ENCODE peak calls at places on chromosomes 6 and 20, in nine cellular contexts. X is left cardiac atrium; V is naive thymus-derived CD4-positive, alpha-beta T cell; B is NCI-H460; E is hypothalamus; K is Karpas-422; O is endothelial cell; Q is HAP-1; R is SK-MEL-5. P is an unnamed sample.

GRCh38 chr20:48222595-48223180 is 437.4 kb upstream of the SULF2 start:
- DNase-seq in X (no peak), V (no peak), B (no peak), E (no peak), K (no peak), O (no peak), Q (no peak), R (no peak), P (no peak)

GRCh38 chr6:155241966-155242365 is 21.8 kb upstream of the CLDN20 start:
- DNase-seq in X (no peak), V (no peak), B (no peak), E (no peak), K (no peak), O (no peak), Q (no peak), R (no peak), P (no peak)

GRCh38 chr6:3577517-3577916 is 120.7 kb upstream of the SLC22A23 start:
- DNase-seq in X (no peak), V (no peak), B (no peak), E (no peak), K (no peak), O (no peak), Q (no peak), R (no peak), P (no peak)

GRCh38 chr20:41137412-41138216 is at the start of gene PLCG1:
- DNase-seq in X (peak; percentile 86), V (peak; percentile 82), B (peak; percentile 53), E (peak; percentile 82), K (peak; percentile 89), O (peak; percentile 88), Q (peak; percentile 62), R (peak; percentile 69), P (peak; percentile 70)

GRCh38 chr6:35077006-35077712 is 64.0 kb downstream of the TCP11 start:
- DNase-seq in X (no peak), V (no peak), B (no peak), E (no peak), K (no peak), O (no peak), Q (no peak), R (no peak), P (no peak)

GRCh38 chr20:6818033-6818808 is 50.7 kb downstream of the BMP2 start:
- DNase-seq in X (no peak), V (no peak), B (no peak), E (no peak), K (no peak), O (no peak), Q (no peak), R (no peak), P (no peak)

GRCh38 chr6:157240059-157240959 is 83.0 kb downstream of the TMEM242 start:
- DNase-seq in X (peak; percentile 64), V (no peak), B (peak; percentile 26), E (no peak), K (no peak), O (no peak), Q (peak; percentile 61), R (no peak), P (peak; percentile 82)

GRCh38 chr6:139016337-139017213 is 12.0 kb upstream of the ABRACL start:
- DNase-seq in X (no peak), V (peak; percentile 8), B (no peak), E (no peak), K (peak; percentile 82), O (no peak), Q (no peak), R (no peak), P (no peak)

GRCh38 chr6:163189609-163190008 is 224.9 kb upstream of the QKI start:
- DNase-seq in X (no peak), V (no peak), B (no peak), E (peak; percentile 74), K (no peak), O (no peak), Q (no peak), R (no peak), P (no peak)

GRCh38 chr6:144181639-144182038 is 31.3 kb downstream of the STX11 start:
- DNase-seq in X (no peak), V (no peak), B (no peak), E (no peak), K (no peak), O (no peak), Q (no peak), R (no peak), P (no peak)

GRCh38 chr6:108106261-108106660 is 31.7 kb upstream of the OSTM1 start:
- DNase-seq in X (no peak), V (no peak), B (no peak), E (no peak), K (no peak), O (no peak), Q (peak; percentile 52), R (no peak), P (no peak)

GRCh38 chr20:45919536-45919933 is 7.6 kb upstream of the PLTP start:
- DNase-seq in X (peak; percentile 83), V (no peak), B (no peak), E (no peak), K (no peak), O (no peak), Q (no peak), R (no peak), P (no peak)

GRCh38 chr6:125104425-125104824 is 49.1 kb upstream of the TPD52L1 start:
- DNase-seq in X (no peak), V (no peak), B (no peak), E (no peak), K (no peak), O (no peak), Q (peak; percentile 32), R (peak; percentile 76), P (no peak)

GRCh38 chr6:115485400-115485799 is 575.3 kb downstream of the FRK start:
- DNase-seq in X (no peak), V (no peak), B (no peak), E (no peak), K (no peak), O (no peak), Q (no peak), R (no peak), P (peak; percentile 6)

GRCh38 chr6:24431045-24431451 is 28.3 kb downstream of the MRS2 start:
- DNase-seq in X (no peak), V (peak; percentile 30), B (peak; percentile 38), E (no peak), K (peak; percentile 77), O (peak; percentile 50), Q (peak; percentile 36), R (peak; percentile 84), P (peak; percentile 5)

GRCh38 chr20:10763117-10763516 is 89.3 kb upstream of the JAG1 start:
- DNase-seq in X (no peak), V (no peak), B (no peak), E (no peak), K (no peak), O (no peak), Q (no peak), R (no peak), P (no peak)

GRCh38 chr20:63541371-63541770 is 4.2 kb upstream of the PTK6 start:
- DNase-seq in X (no peak), V (no peak), B (no peak), E (no peak), K (no peak), O (no peak), Q (no peak), R (no peak), P (no peak)

GRCh38 chr6:148535976-148536375 is 193.3 kb downstream of the SASH1 start:
- DNase-seq in X (no peak), V (no peak), B (no peak), E (no peak), K (no peak), O (no peak), Q (no peak), R (no peak), P (no peak)

GRCh38 chr6:105402090-105402980 is 547 bp downstream of the PREP start:
- DNase-seq in X (no peak), V (peak; percentile 31), B (no peak), E (peak; percentile 39), K (peak; percentile 74), O (peak; percentile 13), Q (peak; percentile 22), R (peak; percentile 28), P (no peak)

GRCh38 chr6:170344631-170345576 is 38.3 kb downstream of the FAM120B start:
- DNase-seq in X (peak; percentile 72), V (no peak), B (peak; percentile 33), E (no peak), K (no peak), O (peak; percentile 6), Q (peak; percentile 4), R (peak; percentile 94), P (no peak)

GRCh38 chr6:45075246-45075645 is 252.9 kb upstream of the RUNX2 start:
- DNase-seq in X (no peak), V (no peak), B (no peak), E (no peak), K (no peak), O (no peak), Q (no peak), R (no peak), P (no peak)

GRCh38 chr6:47680056-47680455 is 18.3 kb upstream of the ADGRF4 start:
- DNase-seq in X (no peak), V (no peak), B (no peak), E (no peak), K (no peak), O (no peak), Q (no peak), R (no peak), P (no peak)

GRCh38 chr6:15956205-15957106 is 172.4 kb upstream of the MYLIP start:
- DNase-seq in X (no peak), V (no peak), B (no peak), E (no peak), K (no peak), O (no peak), Q (no peak), R (no peak), P (no peak)

GRCh38 chr20:39876974-39877615 is 811.9 kb downstream of the MAFB start:
- DNase-seq in X (no peak), V (no peak), B (no peak), E (no peak), K (no peak), O (no peak), Q (no peak), R (no peak), P (peak; percentile 51)

GRCh38 chr20:61662946-61663460 is 402.7 kb downstream of the TAF4 start:
- DNase-seq in X (no peak), V (no peak), B (no peak), E (no peak), K (no peak), O (no peak), Q (no peak), R (peak; percentile 22), P (no peak)

GRCh38 chr20:16732506-16733152 is 2.8 kb downstream of the SNRPB2 start:
- DNase-seq in X (no peak), V (no peak), B (no peak), E (no peak), K (peak; percentile 9), O (no peak), Q (no peak), R (no peak), P (no peak)

GRCh38 chr20:44780226-44780625 is 30.1 kb downstream of the RIMS4 start:
- DNase-seq in X (peak; percentile 57), V (peak; percentile 40), B (peak; percentile 48), E (no peak), K (peak; percentile 84), O (peak; percentile 73), Q (peak; percentile 45), R (peak; percentile 49), P (no peak)

GRCh38 chr6:17892097-17892686 is 95.2 kb downstream of the KIF13A start:
- DNase-seq in X (no peak), V (no peak), B (no peak), E (no peak), K (no peak), O (no peak), Q (no peak), R (no peak), P (no peak)

GRCh38 chr6:158808918-158809678 is 10.1 kb downstream of the EZR start:
- DNase-seq in X (no peak), V (peak; percentile 35), B (no peak), E (no peak), K (peak; percentile 79), O (no peak), Q (peak; percentile 81), R (no peak), P (no peak)

GRCh38 chr20:58611236-58612020 is 39.7 kb upstream of the STX16 start:
- DNase-seq in X (peak; percentile 36), V (no peak), B (no peak), E (no peak), K (no peak), O (no peak), Q (no peak), R (no peak), P (no peak)

GRCh38 chr6:158322724-158323560 is 10.7 kb downstream of the TULP4 start:
- DNase-seq in X (no peak), V (no peak), B (peak; percentile 5), E (no peak), K (no peak), O (no peak), Q (no peak), R (no peak), P (no peak)